ENCODE peak calls at places on chromosome 6, in nine cellular contexts. P is H7; N is sigmoid colon; Z is astrocyte; I is H9; B is CD4-positive, alpha-beta T cell; O is left lung; R is heart left ventricle; M is CD4-positive, CD25-positive, alpha-beta regulatory T cell. Y is an unnamed sample. For H3K27me3, the result is how much of the 10 kb centered on the place peaks cover.

GRCh38 chr6:142542704-142543233 is 241.0 kb downstream of the ADGRG6 start:
- DNase-seq in R (peak), N (peak), B (no peak), O (no peak), I (no peak), M (no peak), Z (peak), P (no peak), Y (peak)

GRCh38 chr6:156687875-156688549 is 89.2 kb upstream of the ARID1B start:
- DNase-seq in P (peak), O (no peak), B (no peak), I (peak), R (peak), N (peak), M (no peak), Z (peak), Y (no peak)

GRCh38 chr6:113967777-113968176 is 3.2 kb downstream of the HDAC2 start:
- DNase-seq in Z (no peak), M (no peak), P (peak), R (no peak), N (no peak), I (no peak), O (no peak), B (no peak), Y (no peak)

GRCh38 chr6:168105813-168106660 is 27.0 kb upstream of the FRMD1 start:
- DNase-seq in B (no peak), N (no peak), P (peak), M (no peak), O (peak), R (peak), Z (no peak), I (no peak), Y (no peak)

GRCh38 chr6:128725271-128726233 is 157.4 kb upstream of the LAMA2 start:
- DNase-seq in P (no peak), N (no peak), O (no peak), I (no peak), R (no peak), Z (peak), B (no peak), M (peak), Y (no peak)

GRCh38 chr6:155157101-155157500 is 106.7 kb upstream of the CLDN20 start:
- DNase-seq in R (no peak), N (no peak), P (no peak), B (no peak), M (no peak), Z (no peak), I (no peak), O (no peak), Y (no peak)

GRCh38 chr6:20997143-20997792 is 463.0 kb downstream of the CDKAL1 start:
- DNase-seq in B (no peak), O (no peak), N (no peak), Z (no peak), R (no peak), M (no peak), I (no peak), P (no peak), Y (no peak)

GRCh38 chr6:159594750-159595117 is 98.3 kb downstream of the SOD2 start:
- DNase-seq in I (no peak), R (no peak), M (no peak), B (no peak), P (no peak), Z (peak), N (no peak), O (no peak), Y (peak)

GRCh38 chr6:22828179-22829062 is 259.1 kb downstream of the HDGFL1 start:
- DNase-seq in Z (peak), M (no peak), R (no peak), P (peak), I (peak), N (no peak), B (no peak), O (no peak), Y (peak)

GRCh38 chr6:76886900-76887299 is 576.4 kb downstream of the HTR1B start:
- DNase-seq in N (no peak), R (no peak), Z (no peak), B (no peak), M (no peak), I (no peak), O (no peak), P (no peak), Y (no peak)

GRCh38 chr6:151112130-151112529 is 127.6 kb upstream of the AKAP12 start:
- DNase-seq in O (peak), I (no peak), P (no peak), M (no peak), N (no peak), R (no peak), Z (no peak), B (no peak), Y (no peak)

GRCh38 chr6:84050408-84050807 is 16.8 kb downstream of the MRAP2 start:
- DNase-seq in R (no peak), P (no peak), B (no peak), I (no peak), N (no peak), O (no peak), M (no peak), Z (no peak), Y (no peak)

GRCh38 chr6:124777834-124778233 is 184.4 kb upstream of the RNF217 start:
- DNase-seq in Z (no peak), O (no peak), N (no peak), R (no peak), M (no peak), B (no peak), I (no peak), P (no peak), Y (no peak)

GRCh38 chr6:124780621-124781020 is 181.6 kb upstream of the RNF217 start:
- DNase-seq in M (no peak), R (no peak), B (no peak), Z (peak), N (no peak), I (no peak), P (no peak), O (no peak), Y (no peak)

DNA sequence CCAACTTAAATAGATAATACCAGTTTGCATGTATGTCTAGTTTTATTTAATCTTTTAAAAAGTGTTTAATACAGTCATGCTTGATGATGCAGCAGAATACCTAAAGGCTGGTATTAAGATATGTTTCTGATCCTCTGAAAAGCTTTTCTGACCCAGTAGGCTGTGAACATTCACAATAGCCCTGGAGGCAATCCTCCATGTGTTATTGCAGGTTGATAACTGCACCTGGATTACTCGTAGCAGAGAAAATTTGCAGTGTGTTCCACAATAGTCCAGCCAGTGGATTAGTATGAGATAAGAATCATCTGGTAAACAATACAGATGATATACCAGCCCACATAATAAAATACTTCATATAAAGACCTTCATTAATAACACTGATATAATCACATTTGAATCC is 178.9 kb upstream of the RNF217 start:
- DNase-seq in O (no peak), R (no peak), N (no peak), I (no peak), P (no peak), M (no peak), Z (no peak), B (no peak), Y (no peak)
- H3K27me3 ChIP-seq in O (under half), R (under half), N (under half), I (under half), P (under half), M (under half), Z (under half), B (under half), Y (under half)

GRCh38 chr6:138004423-138005287 is 102.6 kb downstream of the PERP start:
- DNase-seq in R (no peak), P (peak), I (no peak), N (no peak), M (peak), Z (no peak), O (no peak), B (no peak), Y (no peak)
- H3K27me3 ChIP-seq in R (under half), P (under half), I (under half), N (under half), M (under half), Z (under half), O (under half), B (under half), Y (under half)

GRCh38 chr6:133891814-133892443 is 3.0 kb downstream of the TCF21 start:
- DNase-seq in I (no peak), B (no peak), P (no peak), N (no peak), Z (no peak), O (no peak), R (no peak), M (no peak), Y (no peak)
- H3K27me3 ChIP-seq in I (half or more), B (half or more), P (half or more), N (half or more), Z (half or more), O (half or more), R (half or more), M (half or more), Y (half or more)

DNA sequence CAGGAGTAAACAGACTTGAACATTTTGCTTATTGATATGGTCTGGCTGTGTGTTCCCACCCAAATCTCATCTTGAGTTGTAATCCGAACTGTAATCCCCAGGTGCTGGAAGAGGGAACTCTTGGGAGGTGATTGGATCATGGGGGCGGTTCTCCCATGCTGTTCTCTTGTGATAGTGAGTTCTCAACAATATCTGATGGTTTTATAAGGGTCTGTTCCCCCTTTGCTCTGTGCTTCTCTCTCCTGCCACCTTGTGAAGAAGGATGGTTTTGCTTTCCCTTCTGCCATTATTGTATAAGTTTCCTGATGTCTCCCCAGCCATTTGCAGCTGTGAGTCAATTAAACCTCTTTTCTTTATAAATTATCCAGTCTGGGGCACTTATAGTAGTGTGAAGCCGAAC is 40.0 kb downstream of the MYLIP start:
- DNase-seq in M (peak), Z (no peak), R (no peak), O (no peak), P (no peak), I (no peak), B (no peak), N (no peak), Y (no peak)
- H3K27me3 ChIP-seq in M (under half), Z (under half), R (under half), O (under half), P (under half), I (under half), B (under half), N (under half), Y (under half)

DNA sequence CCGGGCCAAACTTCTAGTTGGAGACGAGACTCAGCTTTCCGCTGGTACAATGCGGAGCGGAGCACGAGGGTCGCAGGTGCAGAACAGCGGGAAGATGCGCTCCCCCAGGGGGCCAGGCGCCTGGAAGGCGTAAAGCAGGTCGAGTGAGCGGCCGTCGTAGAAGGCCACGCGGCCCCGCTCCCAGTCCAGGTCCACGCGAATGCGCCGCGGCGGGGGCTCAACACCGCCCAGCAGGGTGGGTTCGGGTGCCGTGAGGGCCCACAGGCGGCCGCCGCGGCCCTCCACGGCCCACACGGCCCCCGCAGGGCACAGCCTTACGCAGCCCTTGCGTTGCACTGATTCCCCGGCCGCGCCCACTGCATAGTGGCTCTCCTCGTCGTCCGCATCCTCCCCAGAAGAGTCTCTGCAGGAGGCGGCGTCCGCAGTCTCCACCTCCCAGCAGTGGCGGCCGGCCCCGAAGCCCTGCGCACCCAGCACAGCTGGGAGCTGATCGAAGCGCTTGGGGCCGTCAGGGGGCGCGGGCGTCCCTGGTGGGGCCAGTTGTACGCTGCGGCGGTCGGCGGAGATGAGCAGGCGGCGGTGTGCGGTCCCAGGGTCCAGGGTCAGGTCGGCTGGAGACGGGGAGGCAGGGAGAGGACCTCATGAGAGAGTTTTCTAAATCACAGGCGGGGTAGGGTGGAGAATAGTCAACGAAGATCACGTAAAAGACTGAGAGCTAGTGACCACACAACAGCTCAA is 4.3 kb downstream of the PPP1R11 start:
- DNase-seq in R (peak), N (no peak), P (peak), Z (peak), B (no peak), M (peak), O (peak), I (peak), Y (no peak)
- H3K27me3 ChIP-seq in R (under half), N (half or more), P (half or more), Z (under half), B (under half), M (under half), O (half or more), I (under half), Y (under half)

GRCh38 chr6:41409489-41409888 is 74.1 kb downstream of the NCR2 start:
- DNase-seq in B (no peak), P (no peak), Z (no peak), I (no peak), O (no peak), R (no peak), M (no peak), N (no peak), Y (no peak)
- H3K27me3 ChIP-seq in B (under half), P (half or more), Z (half or more), I (half or more), O (half or more), R (half or more), M (under half), N (under half), Y (under half)

DNA sequence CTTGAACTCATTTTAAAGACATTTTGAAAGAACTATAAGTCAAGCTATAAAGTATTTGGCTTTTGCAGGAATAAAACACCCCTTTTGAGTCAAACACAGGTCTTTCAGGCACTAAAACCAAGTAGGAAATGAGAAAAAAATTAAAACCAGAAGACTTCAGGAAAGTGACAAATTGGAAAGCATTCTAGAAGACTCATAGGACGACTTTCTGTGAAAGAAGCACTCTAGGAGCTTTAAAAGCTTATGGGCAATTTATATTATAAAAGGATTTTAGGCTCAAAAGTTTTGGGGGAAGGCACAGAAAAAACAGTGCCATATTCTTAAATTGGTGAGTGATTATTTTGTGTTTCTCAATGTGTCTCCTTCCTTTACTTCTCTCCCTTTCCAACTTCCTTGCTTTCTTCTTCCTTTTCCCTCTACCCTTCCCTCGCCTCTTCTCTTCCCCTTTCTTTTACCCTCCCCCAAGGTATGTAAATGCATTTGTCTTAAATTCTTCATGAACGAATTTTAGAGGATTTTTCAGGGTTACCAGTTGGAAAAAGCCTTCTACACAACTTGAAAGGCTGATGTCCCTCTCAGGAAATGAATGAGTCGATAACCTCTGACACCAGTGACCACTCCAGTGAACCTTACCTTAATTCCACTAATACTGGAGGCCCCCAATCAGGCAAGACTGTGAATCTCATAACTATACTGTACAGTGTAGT is 2.7 kb upstream of the LIN28B start:
- DNase-seq in R (no peak), O (no peak), P (no peak), I (no peak), M (no peak), Z (no peak), B (no peak), N (no peak), Y (no peak)
- H3K27me3 ChIP-seq in R (half or more), O (half or more), P (under half), I (under half), M (half or more), Z (half or more), B (half or more), N (half or more), Y (half or more)

DNA sequence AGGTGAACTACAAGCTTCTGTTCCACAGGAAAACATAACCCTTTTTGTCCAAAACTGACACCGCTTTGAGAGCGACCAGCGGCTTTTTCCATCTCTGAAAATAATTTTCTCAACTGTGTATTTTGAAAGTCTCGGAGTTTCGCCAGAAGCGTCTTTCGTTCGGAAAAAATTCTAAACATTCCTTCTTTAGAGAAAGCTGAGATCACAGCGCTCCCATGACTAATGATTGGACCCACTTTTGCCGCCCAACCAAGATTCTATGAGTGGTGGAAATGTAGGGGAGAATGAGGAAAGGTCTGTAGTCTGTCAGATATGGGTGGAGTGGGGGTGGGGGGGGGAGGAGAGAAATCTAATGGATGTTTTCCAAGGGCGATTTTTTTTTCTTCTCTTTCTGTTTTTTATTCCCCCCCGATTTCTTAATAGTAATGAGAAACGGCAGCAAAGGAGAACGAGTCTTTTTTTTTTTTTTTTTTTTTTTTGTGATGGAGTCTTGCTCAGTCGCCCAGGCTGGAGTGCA is 189.3 kb downstream of the TRIM27 start:
- DNase-seq in P (no peak), I (no peak), B (no peak), R (no peak), Z (no peak), N (no peak), O (no peak), M (no peak), Y (no peak)
- H3K27me3 ChIP-seq in P (half or more), I (under half), B (half or more), R (half or more), Z (half or more), N (half or more), O (half or more), M (half or more), Y (under half)